ENCODE peak calls at places on chromosomes 1 and 21, in eight cellular contexts. F, S, Q, K, N, X, B and C are unnamed samples.
A peak's percentile ranks its signal among the peaks of the same experiment; 100 is the strongest.

GRCh38 chr1:213122514-213122929 is 71.5 kb downstream of the RPS6KC1 start:
- DNase-seq in N (peak; percentile 39), K (no peak), X (peak; percentile 82), F (no peak), B (no peak), Q (peak; percentile 55), S (no peak), C (peak; percentile 85)

GRCh38 chr1:111963985-111964738 is 25.3 kb downstream of the KCND3 start:
- DNase-seq in Q (no peak), N (no peak), S (no peak), F (no peak), K (no peak), X (no peak), B (no peak), C (no peak)

GRCh38 chr1:109760581-109761226 is 3.0 kb downstream of the EPS8L3 start:
- DNase-seq in S (peak; percentile 19), K (peak; percentile 12), B (no peak), N (no peak), X (no peak), F (peak; percentile 8), Q (no peak), C (no peak)

GRCh38 chr1:185969524-185969991 is 235.4 kb downstream of the HMCN1 start:
- DNase-seq in K (no peak), B (no peak), X (peak; percentile 81), F (no peak), Q (no peak), S (no peak), N (no peak), C (no peak)

GRCh38 chr1:207298666-207299065 is 22.8 kb upstream of the CD55 start:
- DNase-seq in N (no peak), S (no peak), F (no peak), K (no peak), Q (no peak), X (no peak), B (no peak), C (no peak)

GRCh38 chr1:205321109-205321958 is at the start of gene NUAK2:
- DNase-seq in B (peak; percentile 55), X (peak; percentile 79), N (peak; percentile 99), S (peak; percentile 95), K (peak; percentile 79), Q (peak; percentile 80), F (peak; percentile 85), C (peak; percentile 91)

GRCh38 chr1:95575291-95575690 is 341.3 kb downstream of the RWDD3 start:
- DNase-seq in Q (no peak), N (no peak), B (no peak), X (no peak), S (no peak), F (no peak), K (no peak), C (no peak)

GRCh38 chr1:86429830-86430229 is 5.9 kb downstream of the CLCA2 start:
- DNase-seq in Q (no peak), X (peak; percentile 98), S (no peak), B (peak; percentile 68), K (peak; percentile 78), F (peak; percentile 31), N (no peak), C (peak; percentile 98)

GRCh38 chr21:45012661-45013270 is 61.6 kb upstream of the ADARB1 start:
- DNase-seq in S (no peak), F (peak; percentile 13), Q (peak; percentile 36), B (no peak), K (no peak), N (no peak), X (no peak), C (no peak)

GRCh38 chr1:7961199-7962010 is at the start of gene PARK7:
- DNase-seq in S (peak; percentile 100), B (peak; percentile 100), K (peak; percentile 99), Q (peak; percentile 97), X (peak; percentile 98), N (peak; percentile 99), F (peak; percentile 100), C (peak; percentile 99)

GRCh38 chr1:209349372-209350324 is 233.9 kb upstream of the CAMK1G start:
- DNase-seq in S (no peak), X (no peak), B (no peak), N (peak; percentile 38), K (no peak), F (peak; percentile 25), Q (no peak), C (peak; percentile 56)

GRCh38 chr1:150511551-150511950 is 3.6 kb downstream of the ECM1 start:
- DNase-seq in S (no peak), B (no peak), Q (no peak), K (no peak), X (no peak), N (no peak), F (no peak), C (no peak)

GRCh38 chr21:16891821-16892220 is 621.0 kb upstream of the CXADR start:
- DNase-seq in N (no peak), F (no peak), S (no peak), Q (no peak), K (peak; percentile 61), B (no peak), X (peak; percentile 79), C (peak; percentile 90)

GRCh38 chr21:44761747-44762208 is 39.8 kb downstream of the UBE2G2 start:
- DNase-seq in S (no peak), Q (no peak), N (no peak), K (no peak), B (no peak), F (no peak), X (no peak), C (no peak)

GRCh38 chr1:180948846-180949615 is 36.3 kb downstream of the KIAA1614 start:
- DNase-seq in B (no peak), X (no peak), Q (no peak), K (no peak), N (no peak), F (no peak), S (no peak), C (no peak)

GRCh38 chr1:2042830-2043773 is 7.1 kb upstream of the PRKCZ start:
- DNase-seq in X (no peak), B (no peak), Q (no peak), F (no peak), K (no peak), N (peak; percentile 23), S (no peak), C (no peak)

GRCh38 chr1:201385299-201385891 is 7.9 kb upstream of the TNNT2 start:
- DNase-seq in K (peak; percentile 68), X (peak; percentile 30), N (peak; percentile 89), Q (no peak), B (peak; percentile 12), F (no peak), S (peak; percentile 85), C (peak; percentile 63)

GRCh38 chr21:45972716-45973474 is 8.7 kb upstream of the COL6A1 start:
- DNase-seq in S (no peak), B (no peak), N (no peak), X (peak; percentile 95), K (peak; percentile 40), Q (no peak), F (peak; percentile 96), C (peak; percentile 90)

GRCh38 chr1:93735722-93736121 is 54.1 kb upstream of the BCAR3 start:
- DNase-seq in X (peak; percentile 73), S (no peak), Q (no peak), F (no peak), K (no peak), B (no peak), N (no peak), C (peak; percentile 86)

GRCh38 chr1:193011395-193011794 is 47.8 kb downstream of the UCHL5 start:
- DNase-seq in F (no peak), S (no peak), X (no peak), K (no peak), B (no peak), N (no peak), Q (no peak), C (no peak)

GRCh38 chr1:208654241-208654640 is 410.1 kb upstream of the PLXNA2 start:
- DNase-seq in S (no peak), K (no peak), F (no peak), B (peak; percentile 11), Q (peak; percentile 22), N (peak; percentile 22), X (peak; percentile 36), C (peak; percentile 41)

GRCh38 chr1:97632075-97632474 is 288.8 kb downstream of the DPYD start:
- DNase-seq in K (no peak), B (no peak), Q (no peak), X (peak; percentile 57), F (no peak), N (no peak), S (no peak), C (peak; percentile 62)

GRCh38 chr1:9233241-9233941 is 1.2 kb upstream of the H6PD start:
- DNase-seq in Q (no peak), F (peak; percentile 89), S (peak; percentile 70), N (no peak), B (peak; percentile 80), K (peak; percentile 88), X (peak; percentile 93), C (peak; percentile 95)

GRCh38 chr1:238592586-238592985 is 701.9 kb upstream of the ZP4 start:
- DNase-seq in S (no peak), Q (no peak), X (no peak), F (no peak), B (no peak), K (no peak), N (no peak), C (no peak)

GRCh38 chr1:238589843-238590435 is 699.2 kb upstream of the ZP4 start:
- DNase-seq in B (no peak), S (no peak), K (no peak), X (peak; percentile 96), N (no peak), F (no peak), Q (no peak), C (peak; percentile 43)
- H3K4me3 ChIP-seq in B (no peak overlapping the region), S (no peak overlapping the region), K (no peak overlapping the region), X (no peak overlapping the region), N (no peak overlapping the region), F (no peak overlapping the region), Q (no peak overlapping the region), C (peak overlapping the region; percentile 28)

GRCh38 chr1:231691618-231692259 is 65.1 kb downstream of the DISC1 start:
- DNase-seq in B (no peak), Q (peak; percentile 15), S (no peak), F (no peak), X (peak; percentile 47), N (no peak), K (no peak), C (peak; percentile 78)
- TF ChIP-seq CTCF in B (no peak), Q (peak; percentile 27), S (peak; percentile 43), F (no peak), X (peak; percentile 87), N (no peak), K (no peak), C (peak; percentile 94)

GRCh38 chr1:67749263-67749843 is 64.4 kb downstream of the GADD45A start:
- DNase-seq in K (peak; percentile 77), B (no peak), Q (no peak), S (peak; percentile 35), F (no peak), N (peak; percentile 68), X (no peak), C (no peak)
- H3K4me3 ChIP-seq in K (peak overlapping the region; percentile 45), B (no peak overlapping the region), Q (peak overlapping the region; percentile 22), S (no peak overlapping the region), F (no peak overlapping the region), N (no peak overlapping the region), X (peak overlapping the region; percentile 34), C (no peak overlapping the region)

DNA sequence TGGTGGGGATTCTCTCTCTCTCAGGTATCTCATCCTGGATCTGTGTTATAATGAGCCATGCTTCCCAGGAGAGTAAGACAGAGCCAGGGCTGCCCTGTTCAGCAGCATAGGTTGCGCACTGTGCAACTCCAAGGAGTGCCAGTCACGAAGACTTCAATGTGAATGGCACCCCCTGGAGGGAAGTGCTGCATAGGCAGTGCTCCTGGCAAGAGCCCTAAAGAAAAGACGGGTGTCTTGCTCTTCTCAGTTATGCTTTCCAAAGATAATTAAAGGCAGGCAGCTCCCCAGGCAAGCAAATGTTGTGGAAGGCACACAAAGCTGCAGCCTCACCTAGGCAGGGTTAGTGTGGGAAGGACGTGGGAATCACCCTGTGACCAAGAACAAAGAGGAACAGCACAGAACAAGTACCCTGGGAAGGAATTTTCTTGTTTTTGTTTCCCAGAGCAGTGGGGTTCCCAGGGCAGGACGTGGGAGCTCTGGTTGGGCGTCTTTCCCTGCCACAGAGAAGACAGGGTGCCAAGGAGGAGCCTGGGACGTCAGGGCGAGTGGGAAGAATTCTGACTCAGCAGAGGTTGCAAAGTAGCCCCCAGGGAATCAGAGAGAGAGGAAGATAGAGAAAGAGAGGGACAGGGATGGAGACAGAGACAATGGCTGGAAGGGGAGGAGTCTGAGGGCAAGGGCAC is 120.9 kb downstream of the KCNN3 start:
- DNase-seq in Q (peak; percentile 59), N (peak; percentile 53), F (no peak), S (no peak), B (peak; percentile 63), K (no peak), X (peak; percentile 61), C (peak; percentile 54)
- TF ChIP-seq CTCF in Q (peak; percentile 84), N (peak; percentile 44), F (no peak), S (no peak), B (peak; percentile 18), K (no peak), X (peak; percentile 37), C (peak; percentile 64)